ENCODE peak calls at places on chromosomes 7 and 10, in six cellular contexts. E is PC-3, P is MM.1S, C is neural progenitor cell, O is GM23338, W is PC-9. Z is an unnamed sample.

GRCh38 chr7:138459300-138460175 is 521 bp upstream of the TRIM24 start:
- DNase-seq in E (peak; percentile 94), P (peak; percentile 99), C (peak; percentile 99), O (peak; percentile 99), W (peak; percentile 99), Z (peak; percentile 99)

GRCh38 chr7:134165266-134165665 is 38.1 kb downstream of the LRGUK start:
- DNase-seq in E (no peak), P (no peak), C (no peak), O (no peak), W (no peak), Z (no peak)

GRCh38 chr10:84291389-84291788 is 37.0 kb upstream of the CCSER2 start:
- DNase-seq in E (peak; percentile 55), P (peak; percentile 51), C (peak; percentile 83), O (peak; percentile 89), W (peak; percentile 7), Z (peak; percentile 74)

GRCh38 chr7:47988496-47989386 is 9.3 kb upstream of the HUS1 start:
- DNase-seq in E (peak; percentile 14), P (peak; percentile 23), C (no peak), O (peak; percentile 39), W (no peak), Z (peak; percentile 44)

GRCh38 chr7:142384508-142384922 is 126.7 kb upstream of the PRSS58 start:
- DNase-seq in E (peak; percentile 90), P (no peak), C (no peak), O (no peak), W (peak; percentile 28), Z (peak; percentile 91)

GRCh38 chr7:121081327-121081936 is 92.9 kb downstream of the CPED1 start:
- DNase-seq in E (peak; percentile 90), P (peak; percentile 82), C (peak; percentile 43), O (peak; percentile 70), W (no peak), Z (peak; percentile 83)

GRCh38 chr7:38432080-38432479 is 158.6 kb upstream of the TARP start:
- DNase-seq in E (no peak), P (no peak), C (no peak), O (no peak), W (no peak), Z (no peak)

GRCh38 chr10:84407390-84408049 is 79.1 kb downstream of the CCSER2 start:
- DNase-seq in E (no peak), P (no peak), C (no peak), O (no peak), W (no peak), Z (no peak)

GRCh38 chr7:137875746-137876145 is 29.0 kb upstream of the DGKI start:
- DNase-seq in E (no peak), P (no peak), C (no peak), O (no peak), W (no peak), Z (no peak)

GRCh38 chr7:148994576-148994975 is 33.7 kb downstream of the PDIA4 start:
- DNase-seq in E (no peak), P (no peak), C (no peak), O (no peak), W (no peak), Z (no peak)

GRCh38 chr10:36943534-36943933 is 181.9 kb upstream of the ANKRD30A start:
- DNase-seq in E (no peak), P (no peak), C (no peak), O (no peak), W (no peak), Z (no peak)

GRCh38 chr7:47485640-47486435 is 96.1 kb downstream of the TNS3 start:
- DNase-seq in E (peak; percentile 33), P (no peak), C (no peak), O (no peak), W (peak; percentile 72), Z (peak; percentile 19)

GRCh38 chr7:27148031-27148775 is 629 bp upstream of the HOXA6 start:
- DNase-seq in E (peak; percentile 72), P (no peak), C (no peak), O (peak; percentile 41), W (peak; percentile 41), Z (peak; percentile 65)

GRCh38 chr10:109962247-109962646 is 38.9 kb upstream of the XPNPEP1 start:
- DNase-seq in E (peak; percentile 22), P (no peak), C (no peak), O (no peak), W (no peak), Z (peak; percentile 44)

GRCh38 chr10:62818426-62819011 is 2.4 kb upstream of the EGR2 start:
- DNase-seq in E (peak; percentile 78), P (no peak), C (peak; percentile 83), O (peak; percentile 73), W (no peak), Z (peak; percentile 51)

GRCh38 chr7:128932862-128933821 is 4.6 kb upstream of the IRF5 start:
- DNase-seq in E (no peak), P (peak; percentile 97), C (no peak), O (no peak), W (no peak), Z (no peak)

GRCh38 chr7:158280467-158281154 is 307.0 kb downstream of the PTPRN2 start:
- DNase-seq in E (no peak), P (no peak), C (no peak), O (no peak), W (no peak), Z (no peak)

GRCh38 chr10:18417950-18418527 is 233.3 kb downstream of the NSUN6 start:
- DNase-seq in E (no peak), P (no peak), C (no peak), O (no peak), W (no peak), Z (no peak)

GRCh38 chr7:23712368-23713284 is 2.6 kb downstream of the STK31 start:
- DNase-seq in E (peak; percentile 81), P (peak; percentile 58), C (peak; percentile 67), O (peak; percentile 76), W (no peak), Z (peak; percentile 84)

GRCh38 chr10:29946953-29947700 is 112.3 kb downstream of the JCAD start:
- DNase-seq in E (peak; percentile 63), P (no peak), C (peak; percentile 27), O (peak; percentile 11), W (peak; percentile 48), Z (peak; percentile 94)

GRCh38 chr10:101896466-101896865 is 52.9 kb upstream of the KCNIP2 start:
- DNase-seq in E (no peak), P (no peak), C (no peak), O (no peak), W (no peak), Z (peak; percentile 24)

GRCh38 chr10:22475527-22475856 is 130.2 kb downstream of the SPAG6 start:
- DNase-seq in E (no peak), P (no peak), C (no peak), O (no peak), W (no peak), Z (no peak)

GRCh38 chr10:22477365-22478287 is 132.3 kb downstream of the SPAG6 start:
- DNase-seq in E (no peak), P (no peak), C (peak; percentile 76), O (peak; percentile 78), W (no peak), Z (no peak)

GRCh38 chr10:22476601-22477364 is 131.5 kb downstream of the SPAG6 start:
- DNase-seq in E (no peak), P (no peak), C (peak; percentile 64), O (peak; percentile 64), W (no peak), Z (no peak)

GRCh38 chr10:22473459-22473858 is 128.2 kb downstream of the SPAG6 start:
- DNase-seq in E (no peak), P (no peak), C (no peak), O (no peak), W (no peak), Z (peak; percentile 69)

GRCh38 chr10:22475857-22476600 is 130.7 kb downstream of the SPAG6 start:
- DNase-seq in E (no peak), P (no peak), C (peak; percentile 82), O (peak; percentile 71), W (no peak), Z (peak; percentile 47)
- TF ChIP-seq EZH2 in E (no peak), P (no peak), C (peak; percentile 72), O (no peak), W (no peak), Z (no peak)

GRCh38 chr7:75734586-75735047 is 4.1 kb downstream of the HIP1 start:
- DNase-seq in E (no peak), P (no peak), C (peak; percentile 43), O (no peak), W (no peak), Z (peak; percentile 80)

GRCh38 chr7:75735581-75736350 is 3.0 kb downstream of the HIP1 start:
- DNase-seq in E (no peak), P (no peak), C (no peak), O (no peak), W (no peak), Z (no peak)

GRCh38 chr7:75737856-75738603 is 711 bp downstream of the HIP1 start:
- DNase-seq in E (no peak), P (no peak), C (peak; percentile 68), O (peak; percentile 59), W (no peak), Z (peak; percentile 53)

GRCh38 chr7:75732764-75733630 is 5.7 kb downstream of the HIP1 start:
- DNase-seq in E (peak; percentile 52), P (no peak), C (no peak), O (no peak), W (no peak), Z (peak; percentile 97)

DNA sequence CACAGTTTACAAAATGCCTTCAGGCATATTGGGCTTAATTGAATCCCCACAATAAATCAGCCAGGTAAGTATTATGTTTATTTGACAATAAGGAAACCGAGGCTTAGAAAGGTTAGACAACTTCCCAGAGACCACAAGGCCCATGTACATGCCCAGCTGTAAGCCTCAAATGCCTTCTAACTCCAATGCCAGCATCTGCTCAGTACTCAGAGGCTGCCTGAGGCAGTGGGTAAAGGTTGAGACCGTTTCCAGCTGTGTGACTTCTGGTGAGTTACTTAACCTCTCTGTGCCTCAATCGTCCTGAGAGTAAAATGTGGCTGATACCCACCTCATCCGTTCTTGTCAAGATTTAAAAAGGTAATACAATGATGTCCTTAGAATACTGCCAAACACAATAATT is 3.7 kb downstream of the HIP1 start:
- DNase-seq in E (no peak), P (no peak), C (no peak), O (no peak), W (no peak), Z (peak; percentile 15)
- H3F3A ChIP-seq in E (peaks cover 6% of the 10 kb centered on the region), P (peaks cover 9% of the 10 kb centered on the region), C (peaks cover 15% of the 10 kb centered on the region), O (peaks cover 2% of the 10 kb centered on the region), W (peaks cover 6% of the 10 kb centered on the region), Z (peaks cover 36% of the 10 kb centered on the region)

GRCh38 chr10:72736176-72736795 is 44.3 kb downstream of the MCU start:
- DNase-seq in E (no peak), P (no peak), C (no peak), O (no peak), W (no peak), Z (peak; percentile 85)

GRCh38 chr10:72735288-72735926 is 43.5 kb downstream of the MCU start:
- DNase-seq in E (no peak), P (no peak), C (no peak), O (no peak), W (no peak), Z (no peak)

GRCh38 chr10:72740526-72740925 is 48.6 kb downstream of the MCU start:
- DNase-seq in E (peak; percentile 68), P (no peak), C (peak; percentile 20), O (no peak), W (peak; percentile 37), Z (peak; percentile 45)

GRCh38 chr10:72736881-72737280 is 44.9 kb downstream of the MCU start:
- DNase-seq in E (no peak), P (no peak), C (no peak), O (no peak), W (no peak), Z (no peak)

GRCh38 chr10:72738476-72738875 is 46.5 kb downstream of the MCU start:
- DNase-seq in E (no peak), P (no peak), C (no peak), O (no peak), W (no peak), Z (no peak)
- H3K27ac ChIP-seq in E (no peak overlapping the region), P (no peak overlapping the region), C (no peak overlapping the region), O (peak overlapping the region; percentile 8), W (peak overlapping the region; percentile 40), Z (no peak overlapping the region)

GRCh38 chr10:97320480-97321031 is 1.5 kb downstream of the FRAT1 start:
- DNase-seq in E (no peak), P (no peak), C (no peak), O (peak; percentile 32), W (no peak), Z (no peak)
- TF ChIP-seq EZH2 in E (no peak), P (no peak), C (peak; percentile 13), O (no peak), W (no peak), Z (no peak)